ENCODE peak calls at places on chromosomes 5 and 9, in five cellular contexts. T, Q, V, Z and P are unnamed samples.

GRCh38 chr5:59832577-59833301 is 60.8 kb downstream of the PDE4D start:
- DNase-seq in T (no peak), Q (no peak), V (no peak), Z (no peak), P (no peak)

GRCh38 chr5:19125956-19126713 is 861.9 kb downstream of the CDH18 start:
- DNase-seq in T (no peak), Q (no peak), V (peak), Z (no peak), P (no peak)

GRCh38 chr5:66518753-66519152 is 77.4 kb upstream of the MAST4 start:
- DNase-seq in T (peak), Q (no peak), V (no peak), Z (no peak), P (no peak)

GRCh38 chr5:91123291-91123690 is 259.8 kb downstream of the ARRDC3 start:
- DNase-seq in T (no peak), Q (peak), V (no peak), Z (no peak), P (no peak)

GRCh38 chr9:96061293-96061987 is 185.9 kb downstream of the ERCC6L2 start:
- DNase-seq in T (peak), Q (no peak), V (peak), Z (no peak), P (no peak)

GRCh38 chr5:57493034-57493433 is 10.4 kb upstream of the ACTBL2 start:
- DNase-seq in T (peak), Q (no peak), V (no peak), Z (no peak), P (no peak)

GRCh38 chr5:178870411-178870810 is 10.7 kb downstream of the ZNF354B start:
- DNase-seq in T (no peak), Q (no peak), V (no peak), Z (no peak), P (no peak)

GRCh38 chr5:178505639-178506407 is 84.4 kb downstream of the COL23A1 start:
- DNase-seq in T (no peak), Q (no peak), V (no peak), Z (no peak), P (no peak)

GRCh38 chr9:32705059-32705458 is 69.6 kb upstream of the TAF1L start:
- DNase-seq in T (no peak), Q (no peak), V (peak), Z (no peak), P (no peak)

GRCh38 chr9:2023532-2023931 is 8.4 kb downstream of the SMARCA2 start:
- DNase-seq in T (no peak), Q (no peak), V (no peak), Z (no peak), P (no peak)

GRCh38 chr5:10333154-10334006 is 20.1 kb upstream of the MARCHF6 start:
- DNase-seq in T (no peak), Q (no peak), V (peak), Z (no peak), P (no peak)

GRCh38 chr5:127400524-127400923 is 109.9 kb downstream of the MEGF10 start:
- DNase-seq in T (no peak), Q (no peak), V (no peak), Z (no peak), P (no peak)

GRCh38 chr9:130137870-130138653 is 34.1 kb upstream of the NCS1 start:
- DNase-seq in T (peak), Q (peak), V (peak), Z (peak), P (no peak)

GRCh38 chr9:121725008-121725795 is 73.8 kb downstream of the DAB2IP start:
- DNase-seq in T (peak), Q (no peak), V (peak), Z (peak), P (no peak)

GRCh38 chr5:124263680-124264491 is 482.6 kb downstream of the ZNF608 start:
- DNase-seq in T (no peak), Q (peak), V (no peak), Z (no peak), P (no peak)

GRCh38 chr5:67201897-67202549 is 5.4 kb upstream of the CD180 start:
- DNase-seq in T (no peak), Q (no peak), V (no peak), Z (no peak), P (no peak)

GRCh38 chr5:175035882-175036533 is 311.6 kb downstream of the MSX2 start:
- DNase-seq in T (no peak), Q (no peak), V (no peak), Z (no peak), P (no peak)

GRCh38 chr5:88459971-88460370 is 191.3 kb upstream of the TMEM161B start:
- DNase-seq in T (no peak), Q (no peak), V (no peak), Z (no peak), P (no peak)